ENCODE peak calls at places on chromosomes 4 and X, in eight cellular contexts. B, J, S, K, I, V, Y and Q are unnamed samples.

GRCh38 chr4:915041-915474 is 17.1 kb downstream of the GAK start:
- DNase-seq in B (no peak), J (no peak), S (no peak), K (peak; percentile 46), I (no peak), V (no peak), Y (no peak), Q (no peak)

GRCh38 chr4:26197018-26197779 is 123.6 kb upstream of the RBPJ start:
- DNase-seq in B (no peak), J (peak; percentile 96), S (peak; percentile 89), K (no peak), I (peak; percentile 82), V (peak; percentile 56), Y (no peak), Q (peak; percentile 16)

GRCh38 chr4:25821899-25822298 is 40.9 kb downstream of the SEL1L3 start:
- DNase-seq in B (no peak), J (no peak), S (no peak), K (no peak), I (no peak), V (no peak), Y (no peak), Q (no peak)

GRCh38 chr4:47736555-47736954 is 101.3 kb downstream of the CORIN start:
- DNase-seq in B (no peak), J (no peak), S (no peak), K (no peak), I (no peak), V (no peak), Y (no peak), Q (no peak)

GRCh38 chrX:19127649-19128168 is 5.4 kb upstream of the ADGRG2 start:
- DNase-seq in B (no peak), J (peak; percentile 9), S (no peak), K (no peak), I (peak; percentile 2), V (no peak), Y (no peak), Q (no peak)

GRCh38 chr4:31160146-31160545 is 440.0 kb downstream of the PCDH7 start:
- DNase-seq in B (no peak), J (no peak), S (no peak), K (no peak), I (no peak), V (no peak), Y (no peak), Q (no peak)

GRCh38 chr4:81032805-81033684 is 2.5 kb downstream of the BMP3 start:
- DNase-seq in B (no peak), J (no peak), S (no peak), K (no peak), I (no peak), V (no peak), Y (no peak), Q (no peak)

GRCh38 chr4:8115916-8116315 is 42.7 kb downstream of the ABLIM2 start:
- DNase-seq in B (no peak), J (no peak), S (no peak), K (peak; percentile 18), I (no peak), V (no peak), Y (no peak), Q (no peak)

GRCh38 chrX:134512566-134512965 is 52.6 kb downstream of the HPRT1 start:
- DNase-seq in B (no peak), J (peak; percentile 88), S (peak; percentile 61), K (no peak), I (peak; percentile 81), V (no peak), Y (no peak), Q (no peak)

GRCh38 chr4:166259081-166259480 is 386.0 kb downstream of the TLL1 start:
- DNase-seq in B (no peak), J (no peak), S (no peak), K (no peak), I (no peak), V (no peak), Y (no peak), Q (no peak)

GRCh38 chr4:54427826-54428225 is 198.7 kb downstream of the PDGFRA start:
- DNase-seq in B (no peak), J (no peak), S (no peak), K (no peak), I (no peak), V (no peak), Y (no peak), Q (no peak)

GRCh38 chrX:11190745-11191510 is 79.8 kb downstream of the HCCS start:
- DNase-seq in B (no peak), J (peak; percentile 25), S (no peak), K (no peak), I (no peak), V (no peak), Y (no peak), Q (no peak)

GRCh38 chr4:129738175-129738574 is 642.2 kb downstream of the C4orf33 start:
- DNase-seq in B (no peak), J (no peak), S (no peak), K (no peak), I (no peak), V (no peak), Y (no peak), Q (no peak)

GRCh38 chr4:81470456-81471327 is 1.0 kb downstream of the RASGEF1B start:
- DNase-seq in B (no peak), J (peak; percentile 36), S (no peak), K (peak; percentile 86), I (peak; percentile 33), V (no peak), Y (peak; percentile 45), Q (peak; percentile 9)

GRCh38 chr4:8507251-8507570 is 66.6 kb downstream of the TRMT44 start:
- DNase-seq in B (no peak), J (no peak), S (no peak), K (no peak), I (peak; percentile 25), V (no peak), Y (no peak), Q (no peak)

GRCh38 chr4:140071806-140072205 is 82.2 kb downstream of the MAML3 start:
- DNase-seq in B (no peak), J (peak; percentile 75), S (no peak), K (no peak), I (peak; percentile 99), V (peak; percentile 3), Y (no peak), Q (peak; percentile 63)

GRCh38 chrX:88425739-88426138 is 321.3 kb upstream of the CPXCR1 start:
- DNase-seq in B (no peak), J (no peak), S (no peak), K (no peak), I (no peak), V (no peak), Y (no peak), Q (no peak)

DNA sequence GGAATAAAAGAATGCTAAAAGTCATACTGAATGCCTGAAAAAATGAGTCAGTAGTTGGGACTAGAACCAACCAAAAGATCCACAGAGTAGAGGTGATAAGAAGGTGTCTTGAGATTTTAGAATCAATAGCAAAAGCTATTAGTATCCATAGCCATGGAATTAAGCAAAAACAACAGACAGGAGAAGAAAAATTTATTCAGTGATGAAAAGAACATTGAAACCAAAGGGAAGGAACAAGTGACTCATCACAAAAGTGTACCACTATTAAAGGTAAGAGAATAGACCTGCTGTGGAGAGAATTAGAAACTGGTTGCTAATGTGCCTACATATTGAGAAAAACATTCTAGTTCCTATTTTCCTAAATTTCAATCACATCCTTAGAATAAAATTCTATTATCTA is 182.0 kb upstream of the NEIL3 start:
- DNase-seq in B (no peak), J (peak; percentile 56), S (no peak), K (no peak), I (no peak), V (no peak), Y (no peak), Q (no peak)
- H3K27ac ChIP-seq in B (no peak overlapping the region), J (peak overlapping the region; percentile 80), S (no peak overlapping the region), K (no peak overlapping the region), I (peak overlapping the region; percentile 88), V (no peak overlapping the region), Y (no peak overlapping the region), Q (no peak overlapping the region)

DNA sequence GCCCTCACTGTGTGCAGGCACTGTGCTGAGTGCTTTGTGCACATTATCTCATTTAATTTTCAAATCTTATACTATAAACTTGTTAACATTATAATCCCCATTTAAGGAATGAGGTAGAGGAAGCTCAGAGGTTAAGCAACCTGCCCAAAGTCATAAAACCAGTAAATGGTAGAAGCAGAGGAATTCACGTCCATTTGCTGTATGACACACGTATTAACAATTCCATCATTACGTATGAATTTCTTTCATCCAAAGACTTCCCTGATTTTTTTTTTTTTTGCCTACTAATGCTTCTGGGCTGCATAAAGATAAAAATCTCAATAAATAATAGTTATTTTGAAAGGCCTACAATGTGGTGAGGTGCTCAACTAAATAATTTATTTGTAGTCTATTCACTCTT is 64.5 kb upstream of the H2AZ1 start:
- DNase-seq in B (no peak), J (no peak), S (no peak), K (no peak), I (no peak), V (no peak), Y (no peak), Q (no peak)
- H3K27ac ChIP-seq in B (no peak overlapping the region), J (no peak overlapping the region), S (no peak overlapping the region), K (no peak overlapping the region), I (no peak overlapping the region), V (no peak overlapping the region), Y (no peak overlapping the region), Q (no peak overlapping the region)

GRCh38 chrX:55451990-55452824 is at the start of gene MAGEH1:
- DNase-seq in B (peak; percentile 74), J (peak; percentile 45), S (peak; percentile 53), K (peak; percentile 91), I (peak; percentile 75), V (peak; percentile 68), Y (peak; percentile 79), Q (peak; percentile 91)

GRCh38 chrX:55450259-55450658 is 1.7 kb upstream of the MAGEH1 start:
- DNase-seq in B (no peak), J (no peak), S (no peak), K (no peak), I (no peak), V (no peak), Y (no peak), Q (no peak)

GRCh38 chrX:55452825-55453124 is 848 bp downstream of the MAGEH1 start:
- DNase-seq in B (peak; percentile 10), J (no peak), S (no peak), K (no peak), I (no peak), V (no peak), Y (no peak), Q (no peak)

GRCh38 chrX:55451125-55451524 is 802 bp upstream of the MAGEH1 start:
- DNase-seq in B (no peak), J (no peak), S (no peak), K (no peak), I (no peak), V (no peak), Y (no peak), Q (no peak)

DNA sequence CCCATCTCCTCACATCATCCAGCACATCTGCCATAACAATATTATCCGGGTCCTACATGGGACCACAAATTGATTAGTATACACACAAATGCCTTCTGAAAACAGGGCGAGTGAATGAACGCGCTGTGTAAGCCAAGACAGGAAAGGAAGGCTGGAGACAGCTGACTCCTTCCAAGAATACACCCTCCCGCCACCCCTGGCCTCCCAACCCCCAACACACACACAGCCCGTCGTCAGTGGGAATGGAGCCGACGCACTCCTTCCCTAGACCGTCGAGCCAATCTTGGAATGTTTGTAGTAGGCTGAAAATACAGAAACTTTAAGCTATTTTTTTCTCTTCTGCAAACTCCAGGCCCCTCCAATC is 319 bp upstream of the MAGEH1 start:
- DNase-seq in B (no peak), J (no peak), S (no peak), K (no peak), I (no peak), V (no peak), Y (no peak), Q (no peak)
- H3K27ac ChIP-seq in B (peak overlapping the region; percentile 36), J (no peak overlapping the region), S (peak overlapping the region; percentile 89), K (peak overlapping the region; percentile 26), I (peak overlapping the region; percentile 82), V (peak overlapping the region; percentile 51), Y (no peak overlapping the region), Q (peak overlapping the region; percentile 86)

GRCh38 chr4:92406488-92406887 is 102.7 kb downstream of the GRID2 start:
- DNase-seq in B (no peak), J (no peak), S (no peak), K (no peak), I (no peak), V (no peak), Y (no peak), Q (no peak)
- H3K27ac ChIP-seq in B (no peak overlapping the region), J (no peak overlapping the region), S (no peak overlapping the region), K (no peak overlapping the region), I (no peak overlapping the region), V (no peak overlapping the region), Y (no peak overlapping the region), Q (no peak overlapping the region)